ENCODE peak calls at places on chromosome 11, in four cellular contexts. F is A549, P is HepG2, E is GM12878. R is an unnamed sample.
A peak's percentile ranks its signal among the peaks of the same experiment; 100 is the strongest.

GRCh38 chr11:113663567-113663966 is 42.5 kb downstream of the TMPRSS5 start:
- DNase-seq in F (no peak), P (no peak), E (no peak), R (no peak)

GRCh38 chr11:75567971-75568370 is 5.9 kb downstream of the SERPINH1 start:
- DNase-seq in F (no peak), P (no peak), E (no peak), R (no peak)

GRCh38 chr11:107882095-107882820 is 23.7 kb upstream of the SLC35F2 start:
- DNase-seq in F (no peak), P (no peak), E (no peak), R (no peak)

GRCh38 chr11:60282291-60282690 is 1.8 kb downstream of the MS4A4A start:
- DNase-seq in F (no peak), P (no peak), E (no peak), R (no peak)

GRCh38 chr11:120336641-120337132 is 474 bp downstream of the ARHGEF12 start:
- DNase-seq in F (peak; percentile 31), P (no peak), E (no peak), R (no peak)

GRCh38 chr11:118897721-118898310 is 14.1 kb downstream of the CXCR5 start:
- DNase-seq in F (no peak), P (no peak), E (no peak), R (no peak)

GRCh38 chr11:47998733-47999359 is 18.5 kb downstream of the PTPRJ start:
- DNase-seq in F (peak; percentile 54), P (peak; percentile 84), E (no peak), R (no peak)

GRCh38 chr11:33437529-33437928 is 180.3 kb downstream of the HIPK3 start:
- DNase-seq in F (no peak), P (peak; percentile 47), E (no peak), R (no peak)

GRCh38 chr11:86183694-86184093 is 60.9 kb upstream of the EED start:
- DNase-seq in F (no peak), P (no peak), E (no peak), R (peak; percentile 42)

GRCh38 chr11:11486002-11486401 is 133.0 kb upstream of the CSNK2A3 start:
- DNase-seq in F (no peak), P (no peak), E (no peak), R (no peak)

GRCh38 chr11:130725417-130726233 is 190.7 kb downstream of the SNX19 start:
- DNase-seq in F (no peak), P (no peak), E (no peak), R (no peak)

GRCh38 chr11:65100674-65101350 is 4.8 kb downstream of the VPS51 start:
- DNase-seq in F (no peak), P (no peak), E (no peak), R (no peak)

GRCh38 chr11:65104628-65105027 is 7.0 kb upstream of the TM7SF2 start:
- DNase-seq in F (no peak), P (no peak), E (no peak), R (no peak)

GRCh38 chr11:65107078-65107477 is 4.6 kb upstream of the TM7SF2 start:
- DNase-seq in F (no peak), P (no peak), E (no peak), R (no peak)

GRCh38 chr11:65103476-65103875 is 7.5 kb downstream of the VPS51 start:
- DNase-seq in F (no peak), P (no peak), E (no peak), R (no peak)

DNA sequence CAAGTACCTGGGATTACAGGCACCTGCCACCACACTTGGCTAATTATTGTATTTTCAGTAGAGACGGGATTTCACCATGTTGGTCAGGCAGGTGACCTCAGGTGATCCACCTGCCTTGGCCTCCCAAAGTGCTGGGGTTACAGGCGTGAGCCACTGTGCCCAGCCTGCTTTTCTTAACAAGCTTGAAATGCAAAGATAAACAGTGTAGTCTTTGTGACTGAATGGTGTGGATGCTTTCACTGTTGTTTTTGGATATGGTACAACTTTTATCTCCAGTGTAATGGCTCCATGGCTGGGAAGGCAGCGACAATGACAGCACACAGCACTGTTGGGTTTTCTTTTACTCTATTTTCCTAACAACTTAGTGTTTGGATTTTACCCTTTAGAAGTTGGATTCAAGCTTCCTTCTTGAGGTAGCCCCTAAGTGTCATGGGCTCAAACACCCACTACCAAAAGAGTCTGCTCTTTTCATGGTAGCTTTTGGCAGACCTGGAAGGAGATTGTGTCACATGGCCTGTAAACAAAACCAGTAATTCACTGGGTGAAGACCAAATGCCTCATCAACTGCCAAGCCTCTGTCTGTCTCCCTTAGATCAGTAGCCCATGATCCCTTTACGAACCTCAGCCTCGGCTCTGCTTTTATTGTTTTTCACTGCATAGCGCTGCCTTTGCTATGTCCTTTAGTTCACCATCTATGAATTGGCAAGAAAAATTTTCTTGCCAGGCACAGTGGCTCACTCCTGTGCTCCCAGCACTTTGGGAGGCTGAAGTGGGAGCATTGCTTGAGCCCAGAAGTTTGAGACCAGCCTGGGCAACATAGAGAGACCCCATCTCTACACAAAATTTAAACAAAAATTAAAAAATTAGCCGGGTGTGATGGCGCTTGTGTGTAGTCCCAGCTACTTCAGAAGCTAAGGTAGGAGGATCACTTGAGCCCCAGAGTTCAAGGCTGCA is 6.4 kb downstream of the VPS51 start:
- DNase-seq in F (no peak), P (no peak), E (no peak), R (no peak)
- TF ChIP-seq MYC in F (no peak), P (no peak), E (no peak), R (no peak)

GRCh38 chr11:79336740-79337517 is 103.9 kb downstream of the TENM4 start:
- DNase-seq in F (no peak), P (no peak), E (no peak), R (no peak)
- TF ChIP-seq MYC in F (no peak), P (no peak), E (no peak), R (no peak)

GRCh38 chr11:46047520-46047919 is 73.7 kb downstream of the PHF21A start:
- DNase-seq in F (no peak), P (peak; percentile 16), E (no peak), R (no peak)
- TF ChIP-seq MYC in F (no peak), P (no peak), E (no peak), R (no peak)

GRCh38 chr11:1382429-1382828 is 7.3 kb upstream of the BRSK2 start:
- DNase-seq in F (no peak), P (no peak), E (no peak), R (no peak)
- TF ChIP-seq MYC in F (no peak), P (no peak), E (no peak), R (no peak)

GRCh38 chr11:117217685-117218084 is 14.2 kb downstream of the PCSK7 start:
- DNase-seq in F (no peak), P (no peak), E (no peak), R (no peak)

GRCh38 chr11:117219001-117219400 is 12.9 kb downstream of the PCSK7 start:
- DNase-seq in F (no peak), P (no peak), E (no peak), R (no peak)

GRCh38 chr11:117218133-117218915 is 13.5 kb downstream of the PCSK7 start:
- DNase-seq in F (no peak), P (no peak), E (no peak), R (no peak)

GRCh38 chr11:117219455-117219854 is 12.4 kb downstream of the PCSK7 start:
- DNase-seq in F (no peak), P (no peak), E (no peak), R (no peak)

GRCh38 chr11:117217141-117217609 is 14.7 kb downstream of the PCSK7 start:
- DNase-seq in F (no peak), P (no peak), E (no peak), R (no peak)
- TF ChIP-seq MYC in F (no peak), P (no peak), E (no peak), R (no peak)